ENCODE peak calls at places on chromosomes 2 and 18, in ten cellular contexts. D, S, R, M, F, N, G, Z, W and Q are unnamed samples.

GRCh38 chr18:4813708-4814107 is 358.6 kb upstream of the DLGAP1 start:
- DNase-seq in D (no peak), S (no peak), R (no peak), M (no peak), F (no peak), N (no peak), G (no peak), Z (no peak), W (no peak), Q (no peak)

GRCh38 chr2:29238497-29238896 is 123.3 kb downstream of the CLIP4 start:
- DNase-seq in D (peak), S (peak), R (peak), M (no peak), F (no peak), N (peak), G (peak), Z (peak), W (no peak), Q (peak)

GRCh38 chr2:46701152-46701551 is 214.5 kb downstream of the MCFD2 start:
- DNase-seq in D (peak), S (no peak), R (no peak), M (no peak), F (no peak), N (no peak), G (no peak), Z (peak), W (no peak), Q (no peak)

GRCh38 chr2:70514612-70515055 is 39.0 kb downstream of the TGFA start:
- DNase-seq in D (peak), S (peak), R (no peak), M (peak), F (peak), N (no peak), G (no peak), Z (no peak), W (no peak), Q (no peak)

GRCh38 chr2:220174826-220175225 is 547.4 kb downstream of the SLC4A3 start:
- DNase-seq in D (no peak), S (no peak), R (no peak), M (no peak), F (no peak), N (no peak), G (no peak), Z (no peak), W (no peak), Q (no peak)

GRCh38 chr18:79422022-79422782 is 26.5 kb downstream of the NFATC1 start:
- DNase-seq in D (no peak), S (no peak), R (no peak), M (no peak), F (no peak), N (no peak), G (peak), Z (peak), W (no peak), Q (no peak)

GRCh38 chr18:65349635-65350034 is 401.2 kb upstream of the CDH7 start:
- DNase-seq in D (no peak), S (no peak), R (no peak), M (no peak), F (no peak), N (no peak), G (no peak), Z (no peak), W (no peak), Q (no peak)

GRCh38 chr2:156673271-156673615 is 237.1 kb downstream of the GPD2 start:
- DNase-seq in D (no peak), S (no peak), R (no peak), M (no peak), F (no peak), N (no peak), G (no peak), Z (no peak), W (no peak), Q (no peak)

GRCh38 chr2:236608308-236608564 is 38.6 kb downstream of the ACKR3 start:
- DNase-seq in D (no peak), S (no peak), R (no peak), M (no peak), F (no peak), N (no peak), G (no peak), Z (no peak), W (no peak), Q (no peak)

GRCh38 chr2:173184031-173185004 is 108.7 kb downstream of the MAP3K20 start:
- DNase-seq in D (peak), S (no peak), R (peak), M (no peak), F (no peak), N (peak), G (peak), Z (peak), W (peak), Q (peak)

GRCh38 chr2:108320326-108320932 is 31.7 kb downstream of the SULT1C2 start:
- DNase-seq in D (no peak), S (no peak), R (no peak), M (no peak), F (no peak), N (no peak), G (no peak), Z (no peak), W (no peak), Q (no peak)

GRCh38 chr2:219309278-219309677 is at the start of gene PTPRN:
- DNase-seq in D (no peak), S (peak), R (no peak), M (no peak), F (no peak), N (peak), G (peak), Z (peak), W (peak), Q (no peak)

GRCh38 chr2:118274841-118275510 is 186.7 kb downstream of the INSIG2 start:
- DNase-seq in D (no peak), S (no peak), R (no peak), M (no peak), F (no peak), N (no peak), G (no peak), Z (no peak), W (no peak), Q (no peak)

GRCh38 chr2:126890136-126890961 is 8.3 kb upstream of the TEX51 start:
- DNase-seq in D (no peak), S (peak), R (no peak), M (no peak), F (no peak), N (no peak), G (no peak), Z (no peak), W (no peak), Q (no peak)

GRCh38 chr2:1601471-1602358 is 142.6 kb downstream of the PXDN start:
- DNase-seq in D (no peak), S (peak), R (no peak), M (peak), F (no peak), N (no peak), G (no peak), Z (no peak), W (no peak), Q (no peak)

GRCh38 chr2:26668041-26668440 is 24.5 kb upstream of the KCNK3 start:
- DNase-seq in D (no peak), S (no peak), R (no peak), M (no peak), F (no peak), N (no peak), G (no peak), Z (no peak), W (no peak), Q (no peak)

GRCh38 chr2:937530-937929 is 13.1 kb upstream of the SNTG2 start:
- DNase-seq in D (no peak), S (peak), R (no peak), M (no peak), F (no peak), N (no peak), G (no peak), Z (no peak), W (no peak), Q (no peak)

GRCh38 chr2:127449898-127450297 is 31.7 kb downstream of the PROC start:
- DNase-seq in D (no peak), S (no peak), R (no peak), M (no peak), F (no peak), N (no peak), G (no peak), Z (no peak), W (no peak), Q (no peak)

GRCh38 chr2:160388464-160389263 is 104.9 kb downstream of the RBMS1 start:
- DNase-seq in D (no peak), S (no peak), R (no peak), M (no peak), F (no peak), N (peak), G (no peak), Z (no peak), W (peak), Q (no peak)

GRCh38 chr2:169095631-169096105 is 26.3 kb downstream of the DHRS9 start:
- DNase-seq in D (peak), S (no peak), R (peak), M (no peak), F (no peak), N (no peak), G (peak), Z (peak), W (no peak), Q (peak)

GRCh38 chr2:172357442-172357841 is 69.9 kb upstream of the ITGA6 start:
- DNase-seq in D (no peak), S (no peak), R (no peak), M (peak), F (no peak), N (no peak), G (no peak), Z (no peak), W (no peak), Q (no peak)

GRCh38 chr18:33034941-33035340 is 262.1 kb upstream of the KLHL14 start:
- DNase-seq in D (no peak), S (no peak), R (no peak), M (no peak), F (no peak), N (no peak), G (no peak), Z (peak), W (no peak), Q (no peak)

GRCh38 chr18:13545955-13546354 is 180.4 kb downstream of the FAM210A start:
- DNase-seq in D (no peak), S (no peak), R (no peak), M (no peak), F (no peak), N (no peak), G (no peak), Z (no peak), W (no peak), Q (no peak)

GRCh38 chr2:176891105-176891504 is 321.5 kb upstream of the HNRNPA3 start:
- DNase-seq in D (no peak), S (no peak), R (no peak), M (no peak), F (no peak), N (no peak), G (no peak), Z (no peak), W (no peak), Q (no peak)

GRCh38 chr2:165185633-165186032 is 18.2 kb downstream of the SCN3A start:
- DNase-seq in D (no peak), S (no peak), R (no peak), M (no peak), F (no peak), N (no peak), G (no peak), Z (no peak), W (no peak), Q (no peak)